ENCODE peak calls at places on chromosome 20, in eight cellular contexts. V is cardiac muscle cell, J is choroid plexus epithelial cell, G is adrenal gland, M is IMR-90, P is ovary, A is K562, X is HFF-Myc. U is an unnamed sample.

GRCh38 chr20:7967199-7967844 is 27.1 kb upstream of the HAO1 start:
- DNase-seq in P (no peak), M (peak; percentile 6), X (no peak), J (peak; percentile 43), V (no peak), A (no peak), G (no peak), U (peak; percentile 40)

GRCh38 chr20:23246682-23247664 is 103.6 kb upstream of the NXT1 start:
- DNase-seq in G (peak; percentile 29), X (no peak), P (no peak), V (no peak), J (peak; percentile 50), A (no peak), M (no peak), U (no peak)

GRCh38 chr20:4763261-4763660 is 41.6 kb downstream of the PRND start:
- DNase-seq in X (no peak), J (no peak), G (no peak), A (no peak), V (no peak), P (no peak), M (no peak), U (no peak)

GRCh38 chr20:37270586-37271420 is 9.2 kb upstream of the GHRH start:
- DNase-seq in G (no peak), J (peak; percentile 60), M (peak; percentile 50), V (no peak), X (no peak), A (no peak), P (no peak), U (no peak)

GRCh38 chr20:7161690-7162089 is 394.2 kb downstream of the BMP2 start:
- DNase-seq in P (no peak), X (no peak), A (no peak), G (no peak), M (no peak), V (peak; percentile 29), J (peak; percentile 67), U (peak; percentile 9)

GRCh38 chr20:16542477-16542876 is 30.8 kb downstream of the KIF16B start:
- DNase-seq in J (no peak), M (no peak), G (no peak), X (no peak), V (no peak), A (no peak), P (no peak), U (no peak)

GRCh38 chr20:22684763-22685443 is 100.5 kb upstream of the FOXA2 start:
- DNase-seq in X (no peak), G (no peak), P (no peak), A (peak; percentile 14), J (no peak), V (no peak), M (no peak), U (no peak)

GRCh38 chr20:37706298-37706697 is 12.5 kb downstream of the CTNNBL1 start:
- DNase-seq in J (peak; percentile 12), X (no peak), V (no peak), P (no peak), M (no peak), A (no peak), G (no peak), U (no peak)

GRCh38 chr20:884983-885952 is 30.9 kb downstream of the ANGPT4 start:
- DNase-seq in M (peak; percentile 26), V (peak; percentile 91), J (peak; percentile 57), A (no peak), X (no peak), P (peak; percentile 65), G (no peak), U (no peak)

GRCh38 chr20:1427457-1428054 is 34.7 kb upstream of the FKBP1A start:
- DNase-seq in J (peak; percentile 93), V (no peak), A (no peak), M (peak; percentile 37), P (no peak), G (no peak), X (no peak), U (no peak)

GRCh38 chr20:20003088-20003954 is 13.8 kb upstream of the NAA20 start:
- DNase-seq in V (no peak), J (peak; percentile 80), M (peak; percentile 40), X (no peak), A (no peak), G (peak; percentile 39), P (peak; percentile 52), U (no peak)

GRCh38 chr20:7657569-7657968 is 282.7 kb downstream of the HAO1 start:
- DNase-seq in P (no peak), V (no peak), J (no peak), G (no peak), X (no peak), M (no peak), A (no peak), U (no peak)

DNA sequence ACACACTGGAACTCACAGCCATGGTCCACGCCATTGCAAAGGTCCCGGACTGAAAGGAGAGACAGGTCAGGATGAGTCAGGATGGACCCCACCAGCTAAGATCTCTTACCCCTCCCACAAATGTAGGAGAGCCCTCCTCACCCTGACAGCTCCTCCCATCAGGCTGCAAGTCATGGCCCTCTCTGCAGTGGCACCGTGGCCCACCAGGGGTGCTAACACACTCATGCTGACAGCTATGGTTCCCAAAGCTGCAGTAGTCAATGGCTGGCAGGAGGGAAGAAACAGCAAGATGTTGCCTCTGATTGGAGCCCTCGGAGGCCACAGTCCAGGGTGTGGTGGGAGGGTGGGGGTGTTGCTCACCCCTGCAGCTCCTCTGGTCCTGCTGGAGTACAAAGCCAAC is 5.7 kb upstream of the RBPJL start:
- DNase-seq in M (peak; percentile 19), V (peak; percentile 61), J (peak; percentile 39), A (peak; percentile 71), G (no peak), P (no peak), X (no peak), U (no peak)
- TF ChIP-seq CTCF in M (peak; percentile 33), V (peak; percentile 56), J (peak; percentile 53), A (peak; percentile 72), G (no peak), P (no peak), X (peak; percentile 53), U (peak; percentile 42)

DNA sequence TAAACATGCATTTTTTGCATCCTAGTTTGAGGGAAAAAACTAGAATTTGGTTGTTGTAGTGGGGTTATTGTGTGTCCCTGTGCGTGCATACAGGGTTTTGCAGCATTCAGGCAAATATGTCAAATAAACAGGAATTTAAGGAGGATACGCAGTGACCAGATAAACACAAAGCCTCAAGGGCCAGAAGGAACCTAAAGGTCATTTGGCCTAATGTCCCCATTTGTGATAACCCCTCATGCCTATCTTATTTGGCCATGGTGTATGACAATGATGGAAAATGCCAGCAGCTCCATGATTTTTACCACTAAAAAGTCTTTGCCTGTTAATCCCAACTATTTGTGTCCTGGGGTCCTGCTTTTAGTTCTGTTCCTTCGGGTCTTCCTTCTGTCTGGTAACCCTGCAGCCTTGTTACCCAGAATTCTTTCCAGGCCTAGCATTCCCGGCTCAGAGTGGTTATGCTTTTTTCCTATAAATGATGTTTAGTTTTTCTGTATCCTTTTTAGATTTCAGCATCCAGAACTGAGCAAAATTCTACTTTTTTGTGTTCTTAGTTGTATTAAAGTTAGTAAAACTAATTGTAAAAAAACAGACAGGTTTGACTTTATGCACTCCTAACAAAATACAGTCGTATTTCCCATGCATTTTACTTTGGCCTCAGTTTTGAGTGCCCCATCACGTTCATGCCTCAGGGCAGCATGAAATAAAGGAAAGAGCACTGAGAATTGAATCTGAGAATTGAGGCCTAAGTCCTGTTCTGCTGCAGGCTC is 4.4 kb downstream of the STX16 start:
- DNase-seq in X (no peak), A (no peak), P (no peak), G (no peak), M (no peak), V (no peak), J (no peak), U (no peak)
- H3K4me3 ChIP-seq in X (peak overlapping the region; percentile 29), A (no peak overlapping the region), P (no peak overlapping the region), G (no peak overlapping the region), M (no peak overlapping the region), V (peak overlapping the region; percentile 3), J (no peak overlapping the region), U (no peak overlapping the region)

GRCh38 chr20:57291003-57291402 is 24.6 kb upstream of the BMP7 start:
- DNase-seq in G (no peak), V (no peak), J (no peak), A (no peak), M (no peak), P (no peak), X (no peak), U (no peak)
- TF ChIP-seq CTCF in G (no peak), V (no peak), J (no peak), A (no peak), M (no peak), P (no peak), X (no peak), U (no peak)

GRCh38 chr20:21522479-21523397 is 8.9 kb upstream of the NKX2-2 start:
- DNase-seq in J (no peak), A (no peak), X (no peak), V (no peak), G (no peak), P (no peak), M (no peak), U (no peak)
- H3K4me3 ChIP-seq in J (no peak overlapping the region), A (no peak overlapping the region), X (no peak overlapping the region), V (peak overlapping the region; percentile 31), G (no peak overlapping the region), P (no peak overlapping the region), M (no peak overlapping the region), U (no peak overlapping the region)

DNA sequence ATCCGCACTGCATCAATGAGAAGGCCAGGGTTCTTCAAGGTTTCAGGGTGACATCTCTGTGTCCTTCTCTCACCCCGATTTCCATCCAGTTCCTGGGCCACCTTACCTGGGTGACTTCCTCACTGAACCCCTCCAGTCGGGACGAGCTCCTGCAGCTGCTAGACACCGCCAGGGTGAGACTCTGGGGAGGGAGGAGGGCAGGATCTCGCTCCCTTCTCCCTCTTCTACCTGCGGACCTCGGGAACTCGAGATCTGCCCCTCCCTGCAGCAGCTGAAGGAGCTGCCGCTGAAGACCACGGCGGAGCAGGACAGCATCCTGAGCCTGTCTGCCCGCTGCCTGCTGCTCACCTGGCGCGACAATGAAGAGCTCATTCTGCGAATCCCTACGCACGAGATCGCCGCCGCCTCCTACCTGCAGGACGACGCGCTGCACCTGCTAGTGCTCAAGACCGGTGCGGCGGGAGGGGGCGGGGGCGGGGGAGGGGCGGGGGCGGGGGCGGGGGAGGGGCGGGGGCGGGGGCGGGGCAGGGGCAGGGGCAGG is 7.5 kb downstream of the CCM2L start:
- DNase-seq in M (no peak), V (peak; percentile 55), X (no peak), G (no peak), A (peak; percentile 76), P (no peak), J (no peak), U (no peak)
- TF ChIP-seq CTCF in M (no peak), V (no peak), X (no peak), G (no peak), A (peak; percentile 34), P (no peak), J (no peak), U (no peak)